ENCODE peak calls at places on chromosomes 13 and 19, in six cellular contexts. S is HepG2, H is GM23338, O is Panc1, T is HCT116, P is K562. A is an unnamed sample.

GRCh38 chr19:17260842-17261325 is 3.7 kb downstream of the USHBP1 start:
- ATAC-seq in P (peak; percentile 99), H (peak; percentile 94), T (peak; percentile 100), O (peak; percentile 99), S (peak; percentile 94), A (peak; percentile 90)

GRCh38 chr13:20121154-20121515 is 39.7 kb downstream of the GJA3 start:
- ATAC-seq in O (no peak), H (no peak), T (no peak), S (peak; percentile 53), P (no peak), A (no peak)

GRCh38 chr13:71876648-71877279 is 9.8 kb upstream of the DACH1 start:
- ATAC-seq in H (no peak), T (no peak), P (no peak), S (no peak), O (no peak), A (no peak)

GRCh38 chr19:37077929-37078716 is at the start of gene ZNF420:
- ATAC-seq in P (peak; percentile 99), H (peak; percentile 98), O (peak; percentile 99), T (no peak), S (peak; percentile 99), A (peak; percentile 100)

GRCh38 chr13:19713186-19713965 is 69.4 kb downstream of the PSPC1 start:
- ATAC-seq in O (no peak), S (no peak), T (no peak), P (peak; percentile 86), H (no peak), A (no peak)

GRCh38 chr19:31356587-31357314 is 7.5 kb upstream of the TSHZ3 start:
- ATAC-seq in T (no peak), O (no peak), P (peak; percentile 90), S (no peak), H (peak; percentile 40), A (peak; percentile 41)

GRCh38 chr19:4444765-4445741 is 12.5 kb downstream of the UBXN6 start:
- ATAC-seq in O (peak; percentile 15), H (no peak), S (no peak), T (peak; percentile 8), P (peak; percentile 6), A (no peak)

GRCh38 chr19:32289566-32290210 is 55.7 kb upstream of the ZNF507 start:
- ATAC-seq in T (no peak), H (no peak), S (no peak), O (no peak), P (no peak), A (no peak)

GRCh38 chr13:33194820-33195692 is 90.5 kb downstream of the STARD13 start:
- ATAC-seq in S (peak; percentile 70), P (no peak), O (no peak), T (no peak), H (no peak), A (peak; percentile 67)

GRCh38 chr19:1699998-1700732 is 47.8 kb upstream of the TCF3 start:
- ATAC-seq in P (no peak), O (peak; percentile 66), T (no peak), S (peak; percentile 79), H (peak; percentile 49), A (no peak)

GRCh38 chr13:23652909-23653726 is 82.9 kb downstream of the TNFRSF19 start:
- ATAC-seq in P (no peak), S (peak; percentile 12), T (no peak), O (no peak), H (no peak), A (no peak)

GRCh38 chr19:41219924-41220567 is 1.0 kb downstream of the AXL start:
- ATAC-seq in T (no peak), P (peak; percentile 73), H (no peak), O (peak; percentile 10), S (no peak), A (peak; percentile 26)

GRCh38 chr19:42378225-42378929 is 11.7 kb downstream of the CNFN start:
- ATAC-seq in H (no peak), O (no peak), P (no peak), S (peak; percentile 14), T (peak; percentile 18), A (no peak)

GRCh38 chr13:47258384-47258783 is 361.5 kb upstream of the HTR2A start:
- ATAC-seq in P (no peak), T (no peak), O (no peak), H (no peak), S (no peak), A (no peak)

GRCh38 chr19:28586501-28586900 is 626.5 kb downstream of the UQCRFS1 start:
- ATAC-seq in O (no peak), P (no peak), H (no peak), T (no peak), S (no peak), A (no peak)

GRCh38 chr19:55487884-55488687 is at the start of gene SSC5D:
- ATAC-seq in O (no peak), S (no peak), T (no peak), P (no peak), H (peak; percentile 3), A (no peak)

GRCh38 chr19:5205388-5205787 is 135.2 kb downstream of the PTPRS start:
- ATAC-seq in H (no peak), S (no peak), P (no peak), O (no peak), T (no peak), A (no peak)

GRCh38 chr19:12799723-12800343 is 1.8 kb downstream of the PRDX2 start:
- ATAC-seq in T (no peak), P (no peak), H (no peak), S (no peak), O (no peak), A (no peak)

GRCh38 chr13:21872795-21873194 is 201.9 kb downstream of the FGF9 start:
- ATAC-seq in S (no peak), H (no peak), O (no peak), T (no peak), P (no peak), A (peak; percentile 46)

GRCh38 chr13:32297206-32297605 is 18.0 kb downstream of the ZAR1L start:
- ATAC-seq in O (no peak), S (no peak), T (no peak), P (no peak), H (no peak), A (no peak)

GRCh38 chr19:50492303-50493052 is 15.8 kb upstream of the GARIN5A start:
- ATAC-seq in H (no peak), O (peak; percentile 37), S (no peak), P (peak; percentile 87), T (peak; percentile 91), A (no peak)

GRCh38 chr13:100454876-100455275 is 133.7 kb downstream of the GGACT start:
- ATAC-seq in O (no peak), T (peak; percentile 89), P (no peak), S (no peak), H (no peak), A (no peak)

GRCh38 chr19:14544047-14544446 is 14.7 kb downstream of the TECR start:
- ATAC-seq in S (no peak), P (peak; percentile 27), O (no peak), H (no peak), T (no peak), A (no peak)

GRCh38 chr19:7477758-7478157 is 11.1 kb downstream of the PEX11G start:
- ATAC-seq in S (no peak), P (no peak), H (no peak), O (no peak), T (no peak), A (no peak)

GRCh38 chr19:11164879-11165406 is 9.4 kb upstream of the SPC24 start:
- ATAC-seq in S (no peak), H (no peak), P (no peak), T (no peak), O (no peak), A (peak; percentile 82)

GRCh38 chr13:50720856-50721663 is 122.4 kb downstream of the DLEU7 start:
- ATAC-seq in P (no peak), H (no peak), O (no peak), T (no peak), S (no peak), A (no peak)

GRCh38 chr13:79336971-79337370 is 69.1 kb downstream of the RBM26 start:
- ATAC-seq in O (no peak), T (no peak), P (no peak), H (no peak), S (no peak), A (no peak)

GRCh38 chr13:31050486-31051400 is 111.0 kb downstream of the HSPH1 start:
- ATAC-seq in O (no peak), T (no peak), P (peak; percentile 74), H (no peak), S (peak; percentile 78), A (no peak)

GRCh38 chr13:46168341-46168740 is 13.6 kb downstream of the LCP1 start:
- ATAC-seq in T (no peak), S (no peak), P (peak; percentile 76), H (peak; percentile 20), O (no peak), A (peak; percentile 47)
- H3K27ac ChIP-seq in T (no peak overlapping the region), S (no peak overlapping the region), P (no peak overlapping the region), H (no peak overlapping the region), O (no peak overlapping the region), A (no peak overlapping the region)

GRCh38 chr13:109789262-109789661 is 2.9 kb upstream of the IRS2 start:
- ATAC-seq in H (no peak), P (no peak), O (no peak), T (no peak), S (no peak), A (no peak)
- TF ChIP-seq POLR2AphosphoS5 in H (no peak), P (no peak), O (no peak), T (no peak), S (no peak), A (peak; percentile 32)

DNA sequence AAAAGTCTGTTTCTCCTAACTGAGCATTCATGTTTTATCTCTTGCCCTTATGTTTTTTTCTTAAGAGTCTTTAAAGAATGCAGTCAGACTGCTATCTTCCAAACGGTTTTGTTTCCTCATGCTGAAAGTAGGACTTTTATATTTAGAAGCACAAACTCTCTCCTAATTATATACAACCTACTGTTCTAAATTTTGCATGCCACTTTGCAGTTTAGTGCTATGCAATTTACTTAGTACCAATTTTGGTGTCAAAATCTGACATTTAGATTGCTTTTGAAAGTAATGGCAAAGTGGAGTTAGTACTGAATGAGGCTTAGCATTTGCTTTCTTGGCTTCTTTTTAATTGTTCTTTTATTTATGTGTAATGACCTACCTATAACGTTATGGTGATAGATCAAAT is 55.2 kb upstream of the PCDH20 start:
- ATAC-seq in O (no peak), T (no peak), H (no peak), P (no peak), S (no peak), A (no peak)
- H3K27ac ChIP-seq in O (no peak overlapping the region), T (no peak overlapping the region), H (no peak overlapping the region), P (no peak overlapping the region), S (no peak overlapping the region), A (no peak overlapping the region)

DNA sequence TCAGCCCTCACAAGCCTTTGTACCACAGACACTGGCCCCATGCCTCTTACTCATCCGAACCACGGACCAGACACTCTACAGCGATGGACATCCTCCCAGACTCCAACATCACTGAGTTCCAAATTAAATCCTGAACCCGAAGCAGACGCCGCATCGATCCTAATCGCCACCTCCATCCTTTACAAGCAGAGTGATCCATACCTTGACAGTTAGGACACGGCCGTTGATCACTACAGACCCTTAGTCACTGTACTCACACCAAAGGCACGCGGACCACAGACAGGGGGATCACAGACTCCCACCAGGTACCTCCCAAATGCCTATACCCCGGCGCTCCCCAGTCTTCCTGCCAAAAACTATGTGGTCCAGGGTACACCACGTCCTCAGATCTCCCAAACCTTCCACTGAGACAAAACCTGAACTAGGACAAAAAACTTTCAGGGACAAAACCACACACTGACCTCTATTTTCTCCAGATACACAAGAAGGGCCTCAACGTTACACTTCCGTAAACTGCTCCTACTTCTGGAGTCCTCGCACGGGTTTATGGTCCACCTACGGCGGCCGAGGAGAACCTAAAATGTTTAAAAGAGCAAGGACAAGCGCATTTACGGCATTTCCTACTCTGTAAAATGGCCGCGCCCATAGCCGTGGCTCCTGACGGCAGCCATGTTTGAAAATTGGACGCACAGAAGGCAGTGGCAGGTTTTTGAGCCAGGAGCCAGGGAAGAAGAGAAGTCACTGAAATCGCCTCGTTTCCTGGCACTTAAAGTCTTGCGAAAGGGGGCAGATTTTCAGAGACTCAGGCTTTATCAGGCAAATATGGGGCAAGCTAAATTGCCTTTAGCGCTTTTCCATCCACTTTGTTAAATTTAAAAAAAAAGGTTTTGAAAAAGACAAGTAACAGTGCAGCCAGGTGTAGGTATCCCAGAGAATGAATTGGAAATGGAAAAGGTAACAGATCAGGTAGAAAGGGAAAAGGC is at the start of gene ZNF350:
- ATAC-seq in T (peak; percentile 95), H (peak; percentile 99), O (peak; percentile 100), P (peak; percentile 97), S (peak; percentile 96), A (peak; percentile 98)
- TF ChIP-seq POLR2AphosphoS5 in T (no peak), H (peak; percentile 8), O (peak; percentile 59), P (peak; percentile 21), S (peak; percentile 78), A (peak; percentile 94)